ENCODE peak calls at places on chromosome 9, in five cellular contexts. O is RWPE2, K is heart right ventricle, W is DND-41, H is PC-3. B is an unnamed sample.

GRCh38 chr9:109118802-109119438 is 827 bp downstream of the TMEM245 start:
- DNase-seq in K (no peak), O (no peak), H (peak; percentile 32), W (peak; percentile 16), B (no peak)

GRCh38 chr9:83572524-83572923 is 34.3 kb upstream of the FRMD3 start:
- DNase-seq in K (no peak), H (no peak), O (no peak), W (peak; percentile 15), B (no peak)

GRCh38 chr9:98064623-98065392 is 8.3 kb downstream of the NANS start:
- DNase-seq in O (no peak), K (no peak), H (no peak), W (no peak), B (no peak)

GRCh38 chr9:114112778-114113585 is 13.9 kb upstream of the KIF12 start:
- DNase-seq in K (peak; percentile 89), W (no peak), O (no peak), H (peak; percentile 43), B (no peak)

GRCh38 chr9:107883496-107884120 is 394.0 kb upstream of the KLF4 start:
- DNase-seq in O (no peak), K (no peak), W (no peak), H (no peak), B (no peak)

GRCh38 chr9:19629506-19629905 is 159.3 kb downstream of the SLC24A2 start:
- DNase-seq in W (peak; percentile 16), H (no peak), O (no peak), K (no peak), B (no peak)

GRCh38 chr9:131483319-131484050 is 19.2 kb upstream of the POMT1 start:
- DNase-seq in H (no peak), O (no peak), K (peak; percentile 54), W (no peak), B (no peak)

GRCh38 chr9:96453625-96454024 is 3.7 kb downstream of the HABP4 start:
- DNase-seq in W (no peak), K (no peak), H (peak; percentile 64), O (no peak), B (no peak)

GRCh38 chr9:91047529-91047928 is 245.9 kb downstream of the SYK start:
- DNase-seq in H (no peak), K (no peak), O (no peak), W (peak; percentile 50), B (peak; percentile 6)

GRCh38 chr9:126346031-126346430 is 19.4 kb downstream of the MVB12B start:
- DNase-seq in K (no peak), W (no peak), O (no peak), H (no peak), B (no peak)

GRCh38 chr9:88481933-88482332 is 53.0 kb upstream of the NXNL2 start:
- DNase-seq in K (no peak), O (no peak), H (no peak), W (no peak), B (no peak)

GRCh38 chr9:123784513-123784912 is 145.4 kb downstream of the DENND1A start:
- DNase-seq in O (no peak), W (no peak), K (no peak), H (no peak), B (no peak)

GRCh38 chr9:125074976-125075375 is 68.4 kb downstream of the SCAI start:
- DNase-seq in K (no peak), W (no peak), H (no peak), O (no peak), B (no peak)

GRCh38 chr9:90842984-90843383 is 41.4 kb downstream of the SYK start:
- DNase-seq in W (no peak), O (no peak), K (no peak), H (no peak), B (no peak)

GRCh38 chr9:18996191-18996590 is 36.8 kb downstream of the SAXO1 start:
- DNase-seq in O (no peak), K (no peak), W (no peak), H (no peak), B (no peak)

GRCh38 chr9:73869261-73869660 is 627.9 kb upstream of the RORB start:
- DNase-seq in O (peak; percentile 68), W (peak; percentile 81), K (no peak), H (peak; percentile 69), B (peak; percentile 10)

GRCh38 chr9:80976417-80976816 is 712.9 kb downstream of the TLE1 start:
- DNase-seq in O (no peak), K (no peak), H (no peak), W (no peak), B (no peak)

GRCh38 chr9:70924905-70925547 is 196.4 kb downstream of the TRPM3 start:
- DNase-seq in W (peak; percentile 11), K (no peak), H (peak; percentile 52), O (no peak), B (no peak)

GRCh38 chr9:128762664-128763449 is 8.9 kb downstream of the ZER1 start:
- DNase-seq in W (no peak), H (no peak), K (no peak), O (no peak), B (no peak)

GRCh38 chr9:123058834-123059233 is 25.4 kb downstream of the GPR21 start:
- DNase-seq in O (no peak), K (no peak), H (peak; percentile 60), W (no peak), B (no peak)

GRCh38 chr9:81474792-81475191 is 214.6 kb downstream of the TLE1 start:
- DNase-seq in O (no peak), H (no peak), W (no peak), K (no peak), B (no peak)

GRCh38 chr9:108813951-108814601 is 41.7 kb downstream of the ACTL7B start:
- DNase-seq in W (no peak), H (peak; percentile 82), O (no peak), K (no peak), B (no peak)

GRCh38 chr9:136327313-136327971 is at the start of gene GPSM1:
- DNase-seq in K (peak; percentile 73), W (peak; percentile 28), H (peak; percentile 38), O (no peak), B (peak; percentile 40)

GRCh38 chr9:136328011-136328621 is 777 bp downstream of the GPSM1 start:
- DNase-seq in K (no peak), W (no peak), H (peak; percentile 57), O (no peak), B (no peak)

GRCh38 chr9:136329211-136329627 is 1.9 kb downstream of the GPSM1 start:
- DNase-seq in O (no peak), H (no peak), K (peak; percentile 18), W (no peak), B (no peak)

GRCh38 chr9:136329636-136330405 is 2.5 kb downstream of the GPSM1 start:
- DNase-seq in O (no peak), W (no peak), K (peak; percentile 11), H (no peak), B (no peak)

DNA sequence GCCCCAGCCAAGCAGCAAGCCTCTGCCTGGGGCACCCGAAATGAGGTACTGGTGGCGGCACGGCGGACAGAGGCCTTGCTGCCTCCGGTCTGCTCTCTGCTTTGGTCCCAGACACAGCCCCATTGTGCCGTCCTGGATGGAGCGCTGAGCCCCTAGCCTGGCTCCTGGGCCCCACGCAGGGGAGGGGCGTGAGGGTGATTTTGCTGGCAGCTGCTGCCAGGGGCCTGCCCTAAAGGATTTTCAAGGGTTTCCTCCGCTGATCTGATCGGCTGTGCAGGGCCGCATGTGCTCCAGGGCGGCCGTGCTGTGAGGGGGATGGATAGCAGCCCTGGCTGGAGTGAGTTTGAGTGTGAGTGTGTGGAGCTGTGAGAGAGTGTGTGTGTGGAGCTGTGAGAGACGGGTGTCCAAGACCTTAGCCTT is 1.3 kb downstream of the GPSM1 start:
- DNase-seq in W (no peak), K (peak; percentile 33), O (no peak), H (no peak), B (no peak)
- H3K4me1 ChIP-seq in W (peaks cover 21% of the 10 kb centered on the region), K (peaks cover 24% of the 10 kb centered on the region), O (peaks cover 2% of the 10 kb centered on the region), H (peaks cover 8% of the 10 kb centered on the region), B (peaks cover 14% of the 10 kb centered on the region)

GRCh38 chr9:37287317-37287716 is 135.2 kb upstream of the GRHPR start:
- DNase-seq in H (no peak), O (no peak), K (no peak), W (no peak), B (no peak)

GRCh38 chr9:37281541-37281940 is 141.0 kb upstream of the GRHPR start:
- DNase-seq in O (no peak), H (no peak), W (no peak), K (no peak), B (no peak)

GRCh38 chr9:37286530-37287175 is 135.8 kb upstream of the GRHPR start:
- DNase-seq in W (no peak), O (no peak), H (no peak), K (no peak), B (no peak)

GRCh38 chr9:37283730-37284235 is 138.7 kb upstream of the GRHPR start:
- DNase-seq in W (no peak), K (no peak), H (peak; percentile 69), O (no peak), B (no peak)

DNA sequence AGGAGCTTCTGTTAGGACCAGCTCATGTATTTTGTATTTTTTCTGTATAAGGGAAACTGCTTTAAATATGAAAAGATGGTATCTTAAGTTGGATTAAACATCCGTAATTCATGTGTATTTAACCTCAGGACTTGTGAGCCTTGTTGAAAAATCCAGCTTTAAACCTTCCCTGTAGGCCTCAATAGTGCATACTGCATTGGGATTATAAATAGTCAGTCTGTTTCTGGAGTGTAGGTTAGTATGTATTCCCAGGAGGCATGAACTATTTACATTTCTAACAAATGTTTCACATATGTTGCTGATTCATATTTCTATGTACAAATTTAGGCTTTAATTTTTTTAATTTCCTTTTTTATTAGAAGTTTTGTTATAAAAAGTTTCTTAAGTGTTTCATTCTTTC is 137.9 kb upstream of the GRHPR start:
- DNase-seq in W (no peak), O (no peak), K (no peak), H (no peak), B (no peak)
- H3K27ac ChIP-seq in W (no peak overlapping the region), O (no peak overlapping the region), K (no peak overlapping the region), H (peak overlapping the region; percentile 76), B (no peak overlapping the region)

GRCh38 chr9:92635760-92636159 is 34.2 kb downstream of the IPPK start:
- DNase-seq in K (no peak), H (no peak), W (no peak), O (no peak), B (no peak)
- H3K36me3 ChIP-seq in K (peaks cover 98% of the 10 kb centered on the region), H (peaks cover 30% of the 10 kb centered on the region), W (peaks cover 80% of the 10 kb centered on the region), O (peaks cover 53% of the 10 kb centered on the region), B (peaks cover 56% of the 10 kb centered on the region)

GRCh38 chr9:136723989-136724388 is 11.6 kb downstream of the DIPK1B start:
- DNase-seq in O (no peak), W (no peak), H (no peak), K (no peak), B (no peak)
- H3K4me1 ChIP-seq in O (peaks cover 24% of the 10 kb centered on the region), W (peaks cover 30% of the 10 kb centered on the region), H (peaks cover 17% of the 10 kb centered on the region), K (peaks cover 25% of the 10 kb centered on the region), B (peaks cover 35% of the 10 kb centered on the region)